ENCODE peak calls at places on chromosomes 13 and 19, in five cellular contexts. L is IMR-90, M is H9, Z is mesenchymal stem cell, E is H1. X is an unnamed sample.

GRCh38 chr19:15551183-15552004 is 43.1 kb downstream of the CYP4F22 start:
- DNase-seq in M (peak; percentile 97), E (no peak), Z (no peak), L (no peak), X (no peak)

GRCh38 chr13:81987159-81987558 is 1646.2 kb upstream of the SPRY2 start:
- DNase-seq in L (no peak), E (no peak), Z (no peak), M (no peak), X (no peak)

GRCh38 chr13:81606074-81606473 is 1265.1 kb upstream of the SPRY2 start:
- DNase-seq in E (no peak), L (no peak), M (no peak), Z (no peak), X (no peak)

GRCh38 chr19:53903055-53903680 is 5.9 kb upstream of the CACNG7 start:
- DNase-seq in Z (peak; percentile 44), M (peak; percentile 82), L (peak; percentile 30), E (peak; percentile 69), X (peak; percentile 84)

GRCh38 chr13:110001622-110002275 is 215.4 kb upstream of the IRS2 start:
- DNase-seq in E (no peak), Z (peak; percentile 47), M (no peak), L (peak; percentile 90), X (no peak)

GRCh38 chr13:30616927-30617314 is 799 bp upstream of the USPL1 start:
- DNase-seq in L (peak; percentile 89), E (no peak), Z (peak; percentile 97), M (no peak), X (no peak)

GRCh38 chr13:110652231-110652730 is 36.9 kb downstream of the NAXD start:
- DNase-seq in L (no peak), M (no peak), E (peak; percentile 44), Z (no peak), X (no peak)

GRCh38 chr13:47572375-47572774 is 428.7 kb downstream of the SUCLA2 start:
- DNase-seq in L (no peak), E (no peak), M (no peak), Z (no peak), X (no peak)

GRCh38 chr13:21668665-21669599 is 1.9 kb upstream of the FGF9 start:
- DNase-seq in M (peak; percentile 47), L (peak; percentile 69), E (peak; percentile 70), Z (peak; percentile 36), X (peak; percentile 40)

GRCh38 chr13:33352520-33352919 is 67.0 kb upstream of the STARD13 start:
- DNase-seq in E (no peak), L (no peak), M (no peak), Z (no peak), X (no peak)

GRCh38 chr13:87128006-87128405 is 543.2 kb upstream of the SLITRK5 start:
- DNase-seq in Z (peak; percentile 66), M (peak; percentile 54), L (peak; percentile 24), E (no peak), X (peak; percentile 83)

GRCh38 chr13:18943721-18944391 is 237.8 kb downstream of the TUBA3C start:
- DNase-seq in M (no peak), Z (no peak), L (no peak), E (no peak), X (no peak)

GRCh38 chr13:19181621-19182485 is at the start of gene TUBA3C:
- DNase-seq in L (no peak), Z (no peak), M (no peak), E (no peak), X (no peak)

GRCh38 chr13:84296386-84296785 is 414.1 kb upstream of the SLITRK1 start:
- DNase-seq in E (no peak), Z (no peak), L (no peak), M (no peak), X (no peak)

GRCh38 chr19:16161848-16162247 is 11.5 kb downstream of the CIB3 start:
- DNase-seq in L (peak; percentile 85), M (no peak), E (no peak), Z (peak; percentile 30), X (no peak)

GRCh38 chr19:49462492-49462891 is 9.5 kb downstream of the ALDH16A1 start:
- DNase-seq in E (no peak), Z (no peak), M (no peak), L (no peak), X (no peak)

GRCh38 chr19:49463960-49464740 is 9.9 kb upstream of the FLT3LG start:
- DNase-seq in E (no peak), Z (no peak), M (no peak), L (no peak), X (no peak)

GRCh38 chr19:49468746-49469447 is 5.1 kb upstream of the FLT3LG start:
- DNase-seq in E (peak; percentile 79), L (no peak), Z (peak; percentile 17), M (peak; percentile 94), X (no peak)

GRCh38 chr19:49468199-49468598 is 5.8 kb upstream of the FLT3LG start:
- DNase-seq in M (peak; percentile 58), E (no peak), Z (no peak), L (no peak), X (no peak)

GRCh38 chr19:49465371-49465770 is 8.6 kb upstream of the FLT3LG start:
- DNase-seq in E (no peak), Z (no peak), L (no peak), M (no peak), X (no peak)
- H2BK15ac ChIP-seq in E (no peak overlapping the region), Z (no peak overlapping the region), L (no peak overlapping the region), M (no peak overlapping the region), X (no peak overlapping the region)

DNA sequence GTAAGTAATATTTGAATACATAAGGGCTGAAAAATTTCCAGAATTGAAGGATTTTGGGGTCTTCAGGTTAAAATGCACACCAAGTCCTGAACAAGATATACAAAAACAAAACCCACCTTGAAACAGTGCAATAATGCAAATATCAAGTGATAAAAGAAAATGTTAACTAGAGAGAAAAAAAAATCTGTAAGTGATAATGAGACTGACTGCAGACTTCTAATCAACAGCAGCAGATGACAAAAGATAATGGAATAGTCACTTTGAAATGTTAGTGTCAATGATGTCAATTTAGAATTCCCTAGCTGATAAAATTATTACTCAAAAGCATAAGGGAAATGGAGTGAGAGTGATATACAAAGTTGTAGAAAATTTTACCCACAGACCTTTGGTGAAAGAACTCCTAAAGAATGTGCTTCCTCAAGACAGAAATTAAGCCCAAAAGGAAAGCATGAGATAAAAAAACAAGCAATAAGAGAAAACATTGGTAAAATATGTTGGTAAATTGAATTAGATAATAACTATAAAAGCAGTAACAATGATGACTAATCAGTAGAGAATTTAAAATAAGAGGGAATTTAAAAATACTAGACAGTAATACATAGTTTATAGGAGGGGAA is 12.4 kb upstream of the DGKH start:
- DNase-seq in M (no peak), E (no peak), L (no peak), Z (no peak), X (no peak)
- H2AFZ ChIP-seq in M (no peak overlapping the region), E (no peak overlapping the region), L (no peak overlapping the region), Z (no peak overlapping the region), X (no peak overlapping the region)

DNA sequence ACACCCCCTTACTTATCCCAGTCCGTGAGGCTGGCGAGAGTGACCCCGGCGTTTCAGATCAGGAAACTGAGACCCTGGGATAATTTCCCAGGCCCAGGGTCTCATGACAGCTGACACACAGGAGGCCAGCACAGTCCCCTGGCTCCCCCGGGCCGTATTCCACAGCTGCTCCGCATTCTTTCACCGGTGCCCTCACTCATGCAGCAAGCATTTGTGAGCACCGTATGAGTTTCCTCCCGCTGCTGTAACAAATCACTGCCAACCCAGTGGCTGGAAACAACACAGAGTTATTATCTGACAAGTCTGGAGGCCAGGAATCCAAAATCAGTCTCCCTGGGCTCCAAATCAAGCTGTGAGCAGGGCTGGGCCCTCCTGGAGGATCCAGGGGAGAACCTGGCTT is 21.3 kb downstream of the GADD45B start:
- DNase-seq in Z (no peak), L (no peak), M (no peak), E (no peak), X (no peak)
- H3K18ac ChIP-seq in Z (no peak overlapping the region), L (no peak overlapping the region), M (no peak overlapping the region), E (no peak overlapping the region), X (no peak overlapping the region)

DNA sequence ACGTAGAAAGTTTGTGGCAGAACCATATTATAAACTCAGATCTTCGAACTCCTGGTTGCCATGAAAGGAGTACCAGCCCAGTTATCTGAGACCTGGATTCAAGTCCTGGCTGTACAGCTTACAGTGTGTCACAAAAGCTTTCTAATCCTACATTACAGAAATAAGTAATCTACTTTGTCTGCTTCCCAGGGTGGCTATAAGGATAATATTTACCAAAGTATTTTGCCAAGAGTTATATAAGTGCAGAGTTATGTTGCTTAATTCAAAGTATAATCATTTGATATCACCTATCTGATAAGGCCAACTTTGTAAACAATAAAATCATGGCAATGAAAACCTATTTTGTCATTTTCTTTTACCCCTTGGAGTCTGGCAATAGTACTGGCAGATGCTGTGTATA is 381.6 kb downstream of the NDFIP2 start:
- DNase-seq in E (no peak), L (no peak), Z (no peak), M (no peak), X (no peak)
- H2BK15ac ChIP-seq in E (no peak overlapping the region), L (no peak overlapping the region), Z (no peak overlapping the region), M (no peak overlapping the region), X (no peak overlapping the region)

GRCh38 chr19:4327252-4327876 is 11.3 kb downstream of the STAP2 start:
- DNase-seq in E (peak; percentile 98), M (peak; percentile 96), L (peak; percentile 13), Z (peak; percentile 62), X (peak; percentile 85)

GRCh38 chr19:4329858-4330257 is 8.8 kb downstream of the STAP2 start:
- DNase-seq in M (no peak), Z (no peak), E (no peak), L (no peak), X (no peak)

GRCh38 chr19:4327877-4328242 is 10.8 kb downstream of the STAP2 start:
- DNase-seq in M (no peak), L (no peak), Z (no peak), E (peak; percentile 87), X (no peak)

GRCh38 chr19:4326837-4327251 is 11.8 kb downstream of the STAP2 start:
- DNase-seq in L (no peak), M (peak; percentile 84), Z (no peak), E (peak; percentile 89), X (peak; percentile 64)

DNA sequence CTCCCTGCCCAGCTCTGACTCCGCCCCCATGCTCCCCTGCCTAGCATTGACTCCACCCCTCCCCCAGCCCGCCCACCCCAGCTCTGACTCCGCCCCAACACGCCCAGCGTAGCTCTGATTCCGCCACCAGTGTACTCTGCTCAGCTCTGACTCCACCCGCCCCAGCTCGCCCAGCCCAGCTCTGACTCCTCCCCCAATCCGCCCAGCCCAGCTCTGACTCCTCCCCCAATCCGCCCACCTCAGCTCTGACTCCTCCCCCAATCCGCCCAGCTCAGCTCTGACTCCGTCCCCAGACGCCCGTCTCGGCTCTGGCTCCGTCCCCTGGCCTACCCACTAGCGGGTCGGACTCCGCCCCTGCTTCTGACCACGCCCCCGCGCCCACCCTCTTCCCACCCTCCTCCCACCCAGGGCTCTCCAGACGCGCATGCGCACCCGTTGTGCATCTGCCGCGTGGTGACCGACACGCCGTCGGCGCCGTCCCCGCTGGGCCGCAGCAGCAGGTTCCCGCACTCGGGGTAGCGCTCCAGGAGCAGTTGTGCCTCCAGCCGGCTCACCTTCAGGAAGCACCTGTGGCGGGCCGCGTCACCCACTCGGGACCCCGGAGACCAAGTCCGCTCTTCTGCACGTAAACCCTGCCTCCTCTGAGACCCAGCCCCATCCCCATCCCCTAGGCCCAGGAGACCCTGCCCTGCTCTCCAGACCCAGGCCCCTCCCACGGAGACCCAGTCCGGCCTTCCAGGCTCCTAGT is 10.2 kb downstream of the STAP2 start:
- DNase-seq in M (peak; percentile 97), L (peak; percentile 74), E (peak; percentile 97), Z (peak; percentile 91), X (peak; percentile 97)
- H2AFZ ChIP-seq in M (no peak overlapping the region), L (peak overlapping the region; percentile 81), E (peak overlapping the region; percentile 35), Z (peak overlapping the region; percentile 36), X (peak overlapping the region; percentile 99)

GRCh38 chr19:46992699-46993535 is 26.7 kb upstream of the NPAS1 start:
- DNase-seq in E (no peak), M (no peak), Z (no peak), L (no peak), X (no peak)
- H3K18ac ChIP-seq in E (no peak overlapping the region), M (no peak overlapping the region), Z (no peak overlapping the region), L (no peak overlapping the region), X (no peak overlapping the region)